ENCODE peak calls at places on chromosome 14, in seven cellular contexts. P is GM23338; R is LHCN-M2; Q is pulmonary artery endothelial cell; Y is activated naive CD4-positive, alpha-beta T cell treated with anti-CD3 and anti-CD28 coated beads, Interleukin-2, amount 50 U/mL, for 16 hours; H is activated CD4-positive, CD25-positive, alpha-beta regulatory T cell; A is stomach. B is an unnamed sample.

GRCh38 chr14:73634333-73634833 is 10.4 kb upstream of the DNAL1 start:
- DNase-seq in P (peak; percentile 94), R (no peak), Q (no peak), Y (no peak), H (no peak), A (peak; percentile 51), B (peak; percentile 33)

GRCh38 chr14:58697266-58697926 is 59.6 kb downstream of the DACT1 start:
- DNase-seq in P (peak; percentile 57), R (no peak), Q (no peak), Y (no peak), H (no peak), A (no peak), B (no peak)

GRCh38 chr14:66568220-66568619 is 60.3 kb downstream of the GPHN start:
- DNase-seq in P (no peak), R (no peak), Q (peak; percentile 1), Y (no peak), H (no peak), A (no peak), B (no peak)

GRCh38 chr14:73143003-73143402 is 6.7 kb downstream of the PSEN1 start:
- DNase-seq in P (no peak), R (no peak), Q (no peak), Y (no peak), H (no peak), A (no peak), B (no peak)

GRCh38 chr14:37791384-37792036 is 196.1 kb downstream of the TTC6 start:
- DNase-seq in P (no peak), R (no peak), Q (no peak), Y (no peak), H (no peak), A (no peak), B (no peak)

GRCh38 chr14:30680036-30680435 is 57.9 kb downstream of the SCFD1 start:
- DNase-seq in P (no peak), R (no peak), Q (no peak), Y (no peak), H (no peak), A (no peak), B (no peak)

GRCh38 chr14:42671636-42672035 is 1065.0 kb downstream of the LRFN5 start:
- DNase-seq in P (no peak), R (no peak), Q (no peak), Y (no peak), H (no peak), A (no peak), B (no peak)

GRCh38 chr14:92316937-92317336 is 6.0 kb upstream of the SLC24A4 start:
- DNase-seq in P (peak; percentile 13), R (no peak), Q (no peak), Y (no peak), H (no peak), A (no peak), B (no peak)

GRCh38 chr14:89600950-89601826 is 184.2 kb upstream of the FOXN3 start:
- DNase-seq in P (no peak), R (no peak), Q (no peak), Y (no peak), H (no peak), A (no peak), B (no peak)

GRCh38 chr14:105168979-105169507 is 467 bp upstream of the JAG2 start:
- DNase-seq in P (peak; percentile 82), R (no peak), Q (no peak), Y (peak; percentile 56), H (no peak), A (no peak), B (no peak)

GRCh38 chr14:101997429-101998336 is 33.3 kb downstream of the DYNC1H1 start:
- DNase-seq in P (no peak), R (no peak), Q (no peak), Y (no peak), H (no peak), A (no peak), B (no peak)

GRCh38 chr14:22383515-22384166 is 205.4 kb downstream of the DAD1 start:
- DNase-seq in P (no peak), R (no peak), Q (no peak), Y (no peak), H (no peak), A (peak; percentile 34), B (no peak)

GRCh38 chr14:93747102-93747501 is 41.2 kb downstream of the PRIMA1 start:
- DNase-seq in P (no peak), R (no peak), Q (no peak), Y (no peak), H (no peak), A (no peak), B (no peak)

GRCh38 chr14:63777024-63777423 is 49.2 kb upstream of the SGPP1 start:
- DNase-seq in P (no peak), R (peak; percentile 54), Q (peak; percentile 19), Y (no peak), H (no peak), A (no peak), B (no peak)

GRCh38 chr14:102545461-102546265 is 36.1 kb upstream of the ANKRD9 start:
- DNase-seq in P (peak; percentile 85), R (no peak), Q (no peak), Y (no peak), H (no peak), A (no peak), B (no peak)

B was measured in adrenal gland.